ENCODE peak calls at places on chromosomes 3 and 15, in seven cellular contexts. Y is activated CD4-positive, alpha-beta T cell treated with anti-CD3 and anti-CD28 coated beads, Interleukin-2, amount 50 U/mL, for 4 hours; M is DMS153; U is NT2/D1; V is Right ventricle myocardium superior; W is astrocyte; H is WTC11. S is an unnamed sample.

GRCh38 chr3:174439621-174440349 is 419.3 kb upstream of the NAALADL2 start:
- DNase-seq in W (peak; percentile 99), H (no peak), Y (no peak), M (no peak), U (no peak), V (no peak), S (peak; percentile 64)

GRCh38 chr3:34012102-34012461 is 213.7 kb downstream of the PDCD6IP start:
- DNase-seq in V (no peak), Y (no peak), M (peak; percentile 8), W (peak; percentile 99), U (peak; percentile 16), H (no peak), S (no peak)

GRCh38 chr15:60591491-60592385 is 112.8 kb upstream of the ICE2 start:
- DNase-seq in V (peak; percentile 72), Y (no peak), M (no peak), H (peak; percentile 65), U (no peak), W (no peak), S (peak; percentile 40)

GRCh38 chr3:166118049-166118448 is 280.8 kb upstream of the BCHE start:
- DNase-seq in M (no peak), W (no peak), V (no peak), U (no peak), H (no peak), Y (no peak), S (no peak)

GRCh38 chr15:55784284-55784683 is 41.3 kb upstream of the PRTG start:
- DNase-seq in H (no peak), Y (no peak), W (peak; percentile 22), V (no peak), M (no peak), U (no peak), S (no peak)

GRCh38 chr15:35439291-35439690 is 106.7 kb downstream of the DPH6 start:
- DNase-seq in W (peak; percentile 81), U (no peak), H (no peak), M (no peak), V (no peak), Y (no peak), S (no peak)

GRCh38 chr3:196968233-196969000 is at the start of gene PIGZ:
- DNase-seq in W (no peak), M (no peak), Y (peak; percentile 15), V (peak; percentile 69), H (peak; percentile 50), U (no peak), S (peak; percentile 53)

GRCh38 chr3:48432411-48433371 is 2.8 kb upstream of the PLXNB1 start:
- DNase-seq in Y (no peak), W (no peak), H (peak; percentile 75), U (peak; percentile 44), V (peak; percentile 26), M (no peak), S (no peak)

GRCh38 chr3:129636082-129636481 is 29.6 kb upstream of the PLXND1 start:
- DNase-seq in W (no peak), V (no peak), Y (no peak), H (no peak), U (no peak), M (no peak), S (no peak)

S was measured in Ammon's horn.